ENCODE peak calls at places on chromosomes 16 and 17, in nine cellular contexts. L is tibial nerve, U is neural progenitor cell, G is keratinocyte, Z is cardiac muscle cell, H is left ventricle myocardium inferior, I is IMR-90, N is A549, W is GM12865. K is an unnamed sample.

GRCh38 chr17:19290047-19290705 is 53.0 kb downstream of the EPN2 start:
- DNase-seq in U (no peak), G (no peak), I (no peak), H (no peak), L (no peak), W (no peak), Z (no peak), N (no peak), K (no peak)

GRCh38 chr17:2701996-2702741 is 9.4 kb downstream of the CLUH start:
- DNase-seq in U (no peak), L (no peak), H (peak), I (no peak), W (no peak), Z (no peak), G (no peak), N (no peak), K (no peak)

GRCh38 chr17:20155258-20156195 is 146.4 kb downstream of the SPECC1 start:
- DNase-seq in H (peak), W (peak), G (peak), L (peak), N (peak), U (peak), Z (peak), I (peak), K (peak)

GRCh38 chr17:71349908-71350600 is 770.8 kb upstream of the SOX9 start:
- DNase-seq in L (no peak), H (no peak), I (peak), W (no peak), Z (no peak), G (no peak), U (no peak), N (no peak), K (peak)

GRCh38 chr16:76535-77272 is 1.3 kb upstream of the MPG start:
- DNase-seq in L (peak), W (no peak), U (no peak), N (no peak), I (peak), G (peak), H (peak), Z (no peak), K (peak)

GRCh38 chr17:4519361-4519788 is 20.7 kb downstream of the SPNS2 start:
- DNase-seq in W (no peak), G (no peak), L (no peak), N (no peak), I (no peak), Z (no peak), U (no peak), H (peak), K (no peak)

GRCh38 chr17:50052822-50053653 is 2.9 kb upstream of the ITGA3 start:
- DNase-seq in N (peak), H (peak), W (no peak), L (no peak), I (peak), G (no peak), U (no peak), Z (no peak), K (peak)

GRCh38 chr17:7562208-7562605 is 488 bp downstream of the SENP3 start:
- DNase-seq in Z (peak), G (no peak), H (no peak), U (no peak), W (no peak), N (no peak), I (no peak), L (no peak), K (no peak)

GRCh38 chr17:39225974-39226683 is 384 bp upstream of the STAC2 start:
- DNase-seq in W (no peak), I (peak), L (peak), H (peak), G (no peak), N (peak), Z (peak), U (peak), K (peak)

GRCh38 chr16:10181196-10182162 is 749 bp downstream of the GRIN2A start:
- DNase-seq in N (peak), Z (peak), W (peak), L (peak), H (peak), G (peak), U (peak), I (peak), K (peak)

GRCh38 chr16:88423448-88423850 is 29.6 kb upstream of the ZFPM1 start:
- DNase-seq in N (no peak), I (no peak), H (no peak), G (no peak), W (no peak), Z (no peak), U (no peak), L (no peak), K (no peak)

GRCh38 chr17:28612936-28613872 is 781 bp downstream of the RSKR start:
- DNase-seq in G (no peak), Z (peak), N (peak), H (no peak), I (peak), U (peak), L (peak), W (peak), K (peak)

GRCh38 chr16:66099261-66099660 is 267.2 kb upstream of the CDH5 start:
- DNase-seq in H (no peak), Z (no peak), N (no peak), L (no peak), I (no peak), W (no peak), U (no peak), G (no peak), K (no peak)

GRCh38 chr16:23026777-23027362 is 122.4 kb downstream of the USP31 start:
- DNase-seq in U (peak), N (peak), H (no peak), G (no peak), L (no peak), W (peak), I (peak), Z (peak), K (peak)

GRCh38 chr17:67526700-67527099 is 149.6 kb downstream of the PITPNC1 start:
- DNase-seq in G (no peak), I (no peak), N (no peak), L (no peak), Z (no peak), H (no peak), W (no peak), U (no peak), K (no peak)

GRCh38 chr17:19787733-19788357 is 39.7 kb upstream of the ALDH3A1 start:
- DNase-seq in H (no peak), L (no peak), N (no peak), W (no peak), I (peak), Z (no peak), U (no peak), G (no peak), K (peak)

GRCh38 chr17:82157046-82158035 is 55.3 kb downstream of the CCDC57 start:
- DNase-seq in W (no peak), N (no peak), G (no peak), Z (no peak), U (no peak), H (no peak), L (no peak), I (no peak), K (no peak)

GRCh38 chr17:2435852-2436251 is 35.0 kb upstream of the MNT start:
- DNase-seq in Z (peak), I (no peak), U (no peak), H (no peak), L (no peak), G (no peak), N (no peak), W (no peak), K (no peak)

GRCh38 chr16:72927199-72928088 is 120.5 kb downstream of the ZFHX3 start:
- DNase-seq in L (no peak), G (peak), U (no peak), N (peak), H (no peak), W (no peak), I (peak), Z (no peak), K (peak)

GRCh38 chr17:40322417-40323315 is 13.7 kb downstream of the RARA start:
- DNase-seq in N (peak), G (no peak), U (no peak), I (peak), L (peak), Z (no peak), H (peak), W (peak), K (peak)

GRCh38 chr17:70091681-70092080 is 16.7 kb downstream of the KCNJ16 start:
- DNase-seq in G (no peak), I (peak), H (no peak), W (no peak), N (no peak), L (no peak), Z (no peak), U (no peak), K (no peak)

GRCh38 chr16:67161595-67162058 is 1.9 kb downstream of the FBXL8 start:
- DNase-seq in G (no peak), H (peak), U (no peak), N (no peak), Z (no peak), L (no peak), W (no peak), I (no peak), K (no peak)

GRCh38 chr17:33459078-33459940 is 166.2 kb upstream of the ASIC2 start:
- DNase-seq in W (peak), G (no peak), I (no peak), L (no peak), N (no peak), Z (no peak), U (no peak), H (no peak), K (no peak)

GRCh38 chr16:11603331-11603750 is 16.6 kb upstream of the LITAF start:
- DNase-seq in I (no peak), N (no peak), Z (no peak), W (no peak), U (peak), L (no peak), G (no peak), H (peak), K (peak)

GRCh38 chr17:48997103-48997826 is at the start of gene IGF2BP1:
- DNase-seq in U (peak), W (peak), N (peak), Z (peak), G (no peak), H (no peak), L (no peak), I (peak), K (peak)

GRCh38 chr16:85913141-85913601 is 14.2 kb downstream of the IRF8 start:
- DNase-seq in W (no peak), L (no peak), N (no peak), U (peak), I (no peak), Z (no peak), G (no peak), H (no peak), K (no peak)

GRCh38 chr17:44911133-44912001 is 3.9 kb downstream of the GFAP start:
- DNase-seq in G (no peak), W (peak), L (peak), U (peak), N (peak), I (peak), Z (peak), H (peak), K (peak)

DNA sequence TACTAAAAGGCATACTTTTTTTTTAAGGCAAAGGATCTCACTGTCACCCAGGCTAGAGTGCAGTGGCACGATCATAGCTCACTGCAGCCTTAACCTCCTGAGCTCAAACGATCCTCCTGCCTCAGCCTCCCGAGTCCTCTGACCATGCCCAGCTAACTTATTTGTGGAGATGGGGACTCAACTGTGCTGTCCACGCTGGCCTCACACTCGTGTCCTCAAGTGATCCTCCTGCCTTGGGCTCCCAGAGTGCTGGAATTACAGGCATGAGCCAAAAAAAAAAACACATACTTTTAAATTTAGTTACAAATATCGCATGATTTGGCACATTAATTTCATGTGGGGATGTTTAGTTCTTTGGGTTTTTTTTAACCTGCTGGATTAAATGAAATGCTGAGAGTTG is 207.7 kb upstream of the CHMP6 start:
- DNase-seq in L (no peak), G (no peak), N (no peak), Z (no peak), U (no peak), H (no peak), I (no peak), W (no peak), K (no peak)
- H3K4me3 ChIP-seq in L (no peak), G (no peak), N (no peak), Z (no peak), U (no peak), H (no peak), I (no peak), W (no peak), K (no peak)

GRCh38 chr17:60586288-60586974 is 13.6 kb upstream of the PPM1D start:
- DNase-seq in Z (peak), H (no peak), L (no peak), U (peak), W (no peak), N (peak), I (peak), G (no peak), K (no peak)
- TF ChIP-seq CTCF in Z (peak), H (peak), L (no peak), U (peak), W (peak), N (peak), I (peak), G (peak), K (peak)

GRCh38 chr16:75420987-75421819 is 12.1 kb downstream of the CFDP1 start:
- DNase-seq in G (no peak), L (peak), Z (peak), H (peak), W (peak), I (peak), N (peak), U (peak), K (peak)
- H3K4me3 ChIP-seq in G (peak), L (no peak), Z (no peak), H (peak), W (no peak), I (no peak), N (no peak), U (peak), K (no peak)

GRCh38 chr17:17063546-17064122 is 21.4 kb downstream of the MPRIP start:
- DNase-seq in I (no peak), L (peak), U (no peak), Z (no peak), G (no peak), N (peak), H (peak), W (no peak), K (no peak)
- TF ChIP-seq CTCF in I (no peak), L (no peak), U (no peak), Z (no peak), G (no peak), N (no peak), H (no peak), W (no peak), K (no peak)

GRCh38 chr17:75501378-75502071 is 13.8 kb downstream of the CASKIN2 start:
- DNase-seq in H (no peak), I (no peak), G (no peak), N (no peak), Z (no peak), W (no peak), L (no peak), U (no peak), K (no peak)
- H3K4me3 ChIP-seq in H (no peak), I (no peak), G (no peak), N (no peak), Z (no peak), W (no peak), L (no peak), U (no peak), K (no peak)

GRCh38 chr16:71504901-71505300 is 15.8 kb upstream of the ZNF19 start:
- DNase-seq in Z (no peak), H (no peak), N (no peak), W (no peak), L (no peak), U (no peak), I (no peak), G (no peak), K (no peak)

GRCh38 chr16:71500964-71501363 is 11.8 kb upstream of the ZNF19 start:
- DNase-seq in L (no peak), H (no peak), Z (no peak), G (no peak), U (no peak), N (no peak), W (no peak), I (no peak), K (no peak)

GRCh38 chr16:71498031-71498430 is 8.9 kb upstream of the ZNF19 start:
- DNase-seq in H (no peak), N (no peak), L (no peak), W (no peak), G (no peak), I (no peak), U (no peak), Z (no peak), K (no peak)

GRCh38 chr16:71499775-71500364 is 10.7 kb upstream of the ZNF19 start:
- DNase-seq in L (peak), H (no peak), Z (peak), I (peak), N (peak), G (no peak), U (peak), W (peak), K (peak)

DNA sequence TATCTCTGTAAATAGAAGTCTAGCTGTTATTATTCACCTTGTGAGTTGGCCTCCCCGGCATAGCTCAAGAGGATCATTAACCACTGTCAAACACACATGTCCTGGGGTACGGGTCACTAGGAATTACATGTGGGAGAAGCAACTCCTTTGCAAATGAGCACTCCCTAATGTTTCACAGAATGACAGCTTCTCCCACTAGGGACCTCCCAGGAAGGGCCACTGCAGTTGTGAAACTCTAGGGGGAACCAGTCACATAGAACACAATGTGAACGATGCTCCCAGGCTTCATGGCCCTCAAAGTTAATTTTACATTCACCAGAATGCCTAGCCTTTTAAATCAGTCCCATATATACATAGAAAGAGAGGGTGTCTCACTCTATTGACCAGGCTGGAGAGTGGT is 12.4 kb upstream of the ZNF19 start:
- DNase-seq in L (no peak), G (no peak), H (no peak), Z (no peak), N (no peak), W (peak), U (no peak), I (no peak), K (no peak)
- TF ChIP-seq CTCF in L (no peak), G (peak), H (no peak), Z (peak), N (no peak), W (peak), U (no peak), I (no peak), K (no peak)

DNA sequence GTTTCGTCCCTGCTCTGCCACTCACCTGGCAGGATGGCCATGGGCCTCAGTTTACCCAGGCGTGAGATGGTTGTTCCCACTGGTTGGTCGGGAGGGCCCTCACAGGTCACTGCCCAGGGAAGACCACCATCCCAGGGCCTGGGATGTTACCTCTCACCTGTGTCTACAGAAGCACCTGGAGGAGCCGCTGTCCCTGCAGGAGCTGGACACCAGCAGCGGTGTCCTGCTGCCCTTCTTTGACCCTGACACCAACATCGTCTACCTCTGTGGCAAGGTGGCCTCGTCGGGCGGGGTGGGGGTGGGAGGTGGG is 4.1 kb downstream of the CORO1A start:
- DNase-seq in N (no peak), G (no peak), H (no peak), U (no peak), L (no peak), W (no peak), I (no peak), Z (no peak), K (no peak)
- H3K4me3 ChIP-seq in N (no peak), G (no peak), H (no peak), U (no peak), L (no peak), W (peak), I (no peak), Z (no peak), K (no peak)

GRCh38 chr17:63476857-63477470 is at the start of gene ACE:
- DNase-seq in G (no peak), Z (peak), H (peak), W (peak), N (peak), I (peak), U (peak), L (no peak), K (no peak)
- TF ChIP-seq CTCF in G (no peak), Z (no peak), H (no peak), W (no peak), N (no peak), I (no peak), U (no peak), L (no peak), K (no peak)

GRCh38 chr17:73613271-73613941 is 30.8 kb downstream of the SDK2 start:
- DNase-seq in W (no peak), I (no peak), N (no peak), Z (peak), H (no peak), L (no peak), U (peak), G (no peak), K (no peak)
- H3K4me3 ChIP-seq in W (no peak), I (no peak), N (no peak), Z (peak), H (no peak), L (no peak), U (peak), G (no peak), K (no peak)

GRCh38 chr16:69145658-69146057 is 13.2 kb downstream of the UTP4 start:
- DNase-seq in U (no peak), W (no peak), G (no peak), I (peak), Z (no peak), N (no peak), L (no peak), H (no peak), K (peak)
- TF ChIP-seq CTCF in U (no peak), W (no peak), G (no peak), I (no peak), Z (no peak), N (no peak), L (no peak), H (no peak), K (no peak)

K was measured in fibroblast of pulmonary artery.